ENCODE peak calls at places on chromosome 9, in six cellular contexts. Z is NCI-H446 treated with DMSO at 0.1 percent for 48 hours, H is psoas muscle, S is left ventricle myocardium inferior, V is hippocampal formation, Y is GM12865. G is an unnamed sample.

GRCh38 chr9:959914-960313 is 16.5 kb upstream of the DMRT3 start:
- DNase-seq in Z (no peak), H (no peak), S (no peak), V (no peak), Y (no peak), G (no peak)

GRCh38 chr9:88826651-88827245 is 164.5 kb upstream of the S1PR3 start:
- DNase-seq in Z (no peak), H (no peak), S (no peak), V (no peak), Y (no peak), G (no peak)

GRCh38 chr9:138074516-138074915 is 196.9 kb downstream of the CACNA1B start:
- DNase-seq in Z (no peak), H (no peak), S (no peak), V (no peak), Y (no peak), G (no peak)

GRCh38 chr9:123620258-123620657 is 264.3 kb downstream of the CRB2 start:
- DNase-seq in Z (no peak), H (no peak), S (no peak), V (no peak), Y (no peak), G (no peak)

GRCh38 chr9:103183569-103184191 is 188.5 kb downstream of the CYLC2 start:
- DNase-seq in Z (no peak), H (no peak), S (no peak), V (no peak), Y (no peak), G (no peak)

GRCh38 chr9:109098221-109098959 is 21.4 kb downstream of the TMEM245 start:
- DNase-seq in Z (peak; percentile 12), H (no peak), S (no peak), V (peak; percentile 73), Y (peak; percentile 37), G (peak; percentile 19)

GRCh38 chr9:132141364-132141947 is 20.4 kb upstream of the NTNG2 start:
- DNase-seq in Z (no peak), H (no peak), S (no peak), V (peak; percentile 59), Y (no peak), G (no peak)

GRCh38 chr9:100587375-100587774 is 9.5 kb downstream of the CAVIN4 start:
- DNase-seq in Z (no peak), H (no peak), S (no peak), V (no peak), Y (no peak), G (no peak)

GRCh38 chr9:36765077-36765390 is 192.3 kb downstream of the MELK start:
- DNase-seq in Z (no peak), H (no peak), S (no peak), V (no peak), Y (no peak), G (no peak)

GRCh38 chr9:36623280-36623679 is 50.6 kb downstream of the MELK start:
- DNase-seq in Z (no peak), H (no peak), S (no peak), V (no peak), Y (no peak), G (no peak)

GRCh38 chr9:536597-537511 is 304.6 kb upstream of the DMRT1 start:
- DNase-seq in Z (no peak), H (no peak), S (no peak), V (no peak), Y (peak; percentile 13), G (no peak)

G was measured in endothelial cell.